ENCODE peak calls at places on chromosomes 16 and 17, in six cellular contexts. X, C, Y, E, U and M are unnamed samples.
A peak's percentile ranks its signal among the peaks of the same experiment; 100 is the strongest.

GRCh38 chr17:44024271-44024663 is 9.5 kb upstream of the TMEM101 start:
- DNase-seq in X (no peak), C (no peak), Y (no peak), E (no peak), U (no peak), M (no peak)

GRCh38 chr17:11511696-11512095 is 86.6 kb upstream of the DNAH9 start:
- DNase-seq in X (no peak), C (no peak), Y (no peak), E (no peak), U (no peak), M (no peak)

GRCh38 chr17:47604268-47604927 is 45.3 kb upstream of the KPNB1 start:
- DNase-seq in X (peak; percentile 81), C (peak; percentile 34), Y (no peak), E (peak; percentile 84), U (no peak), M (peak; percentile 80)

GRCh38 chr17:74259667-74260524 is 14.1 kb upstream of the DNAI2 start:
- DNase-seq in X (no peak), C (no peak), Y (no peak), E (no peak), U (peak; percentile 22), M (no peak)

GRCh38 chr16:49649013-49649785 is 206.7 kb downstream of the ZNF423 start:
- DNase-seq in X (peak; percentile 33), C (no peak), Y (no peak), E (no peak), U (no peak), M (peak; percentile 80)

GRCh38 chr17:66469890-66470289 is 167.5 kb downstream of the PRKCA start:
- DNase-seq in X (no peak), C (no peak), Y (no peak), E (peak; percentile 62), U (no peak), M (no peak)

GRCh38 chr16:71542377-71542776 is 16.2 kb downstream of the CHST4 start:
- DNase-seq in X (peak; percentile 6), C (no peak), Y (no peak), E (peak; percentile 31), U (peak; percentile 87), M (peak; percentile 47)

GRCh38 chr16:28989363-28989762 is 4.5 kb downstream of the LAT start:
- DNase-seq in X (no peak), C (no peak), Y (no peak), E (no peak), U (no peak), M (no peak)

GRCh38 chr16:56120447-56121155 is 70.7 kb upstream of the GNAO1 start:
- DNase-seq in X (no peak), C (no peak), Y (no peak), E (no peak), U (no peak), M (no peak)

GRCh38 chr17:3911271-3912053 is 4.8 kb downstream of the P2RX1 start:
- DNase-seq in X (no peak), C (no peak), Y (no peak), E (no peak), U (no peak), M (no peak)

GRCh38 chr17:64773836-64774761 is 112.0 kb upstream of the SMURF2 start:
- DNase-seq in X (peak; percentile 57), C (no peak), Y (no peak), E (peak; percentile 56), U (peak; percentile 88), M (peak; percentile 48)

GRCh38 chr16:78363843-78364242 is 264.4 kb downstream of the WWOX start:
- DNase-seq in X (no peak), C (no peak), Y (no peak), E (no peak), U (peak; percentile 11), M (no peak)

GRCh38 chr17:39950871-39951348 is 11.9 kb upstream of the GSDMA start:
- DNase-seq in X (peak; percentile 12), C (no peak), Y (no peak), E (peak; percentile 32), U (no peak), M (peak; percentile 53)

GRCh38 chr17:74924250-74924948 is at the start of gene OTOP2:
- DNase-seq in X (no peak), C (no peak), Y (no peak), E (no peak), U (peak; percentile 24), M (no peak)

GRCh38 chr16:7839568-7839967 is 506.9 kb downstream of the RBFOX1 start:
- DNase-seq in X (no peak), C (no peak), Y (no peak), E (no peak), U (no peak), M (no peak)

GRCh38 chr16:88951501-88951900 is 25.5 kb downstream of the CBFA2T3 start:
- DNase-seq in X (no peak), C (no peak), Y (no peak), E (no peak), U (no peak), M (no peak)

GRCh38 chr17:48047741-48048320 is 328 bp upstream of the NFE2L1 start:
- DNase-seq in X (peak; percentile 100), C (peak; percentile 99), Y (peak; percentile 99), E (peak; percentile 100), U (peak; percentile 99), M (peak; percentile 100)

GRCh38 chr16:8931864-8932263 is 31.8 kb downstream of the USP7 start:
- DNase-seq in X (peak; percentile 69), C (no peak), Y (no peak), E (peak; percentile 76), U (peak; percentile 74), M (peak; percentile 71)

GRCh38 chr16:89867918-89868317 is 5.5 kb upstream of the TCF25 start:
- DNase-seq in X (no peak), C (no peak), Y (no peak), E (no peak), U (no peak), M (no peak)

GRCh38 chr16:3564130-3564888 is 12.9 kb downstream of the NLRC3 start:
- DNase-seq in X (no peak), C (no peak), Y (no peak), E (no peak), U (no peak), M (no peak)

GRCh38 chr17:48498168-48498840 is 32.5 kb downstream of the HOXB1 start:
- DNase-seq in X (no peak), C (no peak), Y (no peak), E (peak; percentile 27), U (no peak), M (no peak)

DNA sequence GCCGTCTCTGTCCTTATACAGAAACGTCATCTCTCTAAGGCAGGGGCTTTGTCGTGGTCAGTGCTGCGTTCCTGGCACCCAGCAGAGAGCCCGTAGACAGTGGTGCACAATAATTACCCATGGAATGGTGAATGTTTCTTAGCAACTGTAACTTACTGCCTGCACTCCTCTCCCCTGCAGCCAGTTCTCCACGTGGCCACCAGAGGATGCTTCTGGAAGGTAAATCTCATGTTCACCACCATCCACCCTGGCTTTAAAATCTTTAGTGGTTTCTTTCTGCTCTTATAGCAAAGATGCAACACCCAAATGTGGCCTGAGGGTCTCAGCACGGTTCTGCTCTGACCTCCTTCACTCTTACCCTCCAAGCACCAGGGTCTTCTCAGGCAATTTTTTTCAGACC is 150.8 kb downstream of the GRIN2A start:
- DNase-seq in X (no peak), C (no peak), Y (no peak), E (peak; percentile 17), U (no peak), M (peak; percentile 6)
- TF ChIP-seq CTCF in X (peak; percentile 49), C (no peak), Y (peak; percentile 50), E (peak; percentile 49), U (no peak), M (peak; percentile 29)

GRCh38 chr16:73057369-73058210 is 9.7 kb upstream of the ZFHX3 start:
- DNase-seq in X (no peak), C (no peak), Y (no peak), E (peak; percentile 40), U (peak; percentile 42), M (no peak)

GRCh38 chr16:73059779-73060178 is 11.9 kb upstream of the ZFHX3 start:
- DNase-seq in X (peak; percentile 37), C (no peak), Y (no peak), E (no peak), U (no peak), M (no peak)

GRCh38 chr16:73058616-73059409 is 10.9 kb upstream of the ZFHX3 start:
- DNase-seq in X (peak; percentile 77), C (no peak), Y (no peak), E (peak; percentile 59), U (peak; percentile 71), M (peak; percentile 41)

GRCh38 chr16:73056911-73057310 is 9.0 kb upstream of the ZFHX3 start:
- DNase-seq in X (peak; percentile 51), C (no peak), Y (no peak), E (peak; percentile 30), U (no peak), M (no peak)

DNA sequence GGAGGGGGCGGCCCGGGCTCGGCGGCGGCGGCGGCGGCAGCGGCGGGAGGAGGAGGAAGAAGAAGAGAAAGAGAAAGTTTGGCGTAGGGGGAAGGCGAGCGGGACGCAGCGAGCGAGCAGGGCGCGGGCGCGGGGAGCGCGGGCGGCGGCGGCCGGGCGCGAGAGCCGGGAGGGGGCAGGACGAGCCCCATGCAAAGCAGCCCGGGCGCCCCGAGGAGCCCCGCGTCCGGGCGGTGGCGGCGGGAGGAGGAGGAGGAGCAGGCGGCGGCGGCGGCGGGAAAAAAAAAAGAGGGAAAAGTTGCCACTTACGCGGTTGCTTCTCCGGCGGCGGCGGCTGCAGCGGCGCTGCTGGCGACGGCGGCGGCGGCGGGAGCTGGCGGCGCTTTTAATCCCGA is 10.3 kb upstream of the ZFHX3 start:
- DNase-seq in X (no peak), C (no peak), Y (no peak), E (no peak), U (no peak), M (no peak)
- TF ChIP-seq CTCF in X (no peak), C (no peak), Y (no peak), E (no peak), U (no peak), M (no peak)

DNA sequence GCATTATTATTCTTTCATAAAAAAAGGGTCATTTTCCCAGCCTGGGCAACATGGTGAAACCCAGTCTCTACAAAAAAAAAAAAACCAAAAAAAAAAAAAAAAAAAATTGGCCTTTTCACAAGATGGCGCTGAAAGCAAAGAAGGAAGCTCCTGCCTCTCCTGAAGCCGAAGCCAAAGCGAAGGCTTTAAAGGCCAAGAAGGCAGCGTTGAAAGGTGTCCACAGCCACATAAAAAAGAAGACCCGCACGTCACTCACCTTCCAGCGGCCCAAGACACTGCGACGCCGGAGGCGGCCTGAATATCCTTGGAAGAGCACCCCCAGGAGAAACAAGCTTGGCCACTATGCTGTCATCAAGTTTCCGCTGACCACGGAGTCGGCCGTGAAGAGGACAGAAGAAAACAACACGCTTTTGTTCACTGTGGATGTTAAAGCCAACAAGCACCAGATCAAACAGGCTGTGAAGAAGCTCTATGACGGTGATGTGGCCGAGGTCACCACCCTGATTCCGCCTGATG is 4.9 kb upstream of the PGAP6 start:
- DNase-seq in X (peak; percentile 25), C (no peak), Y (no peak), E (peak; percentile 28), U (no peak), M (no peak)
- TF ChIP-seq CTCF in X (no peak), C (no peak), Y (no peak), E (no peak), U (no peak), M (no peak)

DNA sequence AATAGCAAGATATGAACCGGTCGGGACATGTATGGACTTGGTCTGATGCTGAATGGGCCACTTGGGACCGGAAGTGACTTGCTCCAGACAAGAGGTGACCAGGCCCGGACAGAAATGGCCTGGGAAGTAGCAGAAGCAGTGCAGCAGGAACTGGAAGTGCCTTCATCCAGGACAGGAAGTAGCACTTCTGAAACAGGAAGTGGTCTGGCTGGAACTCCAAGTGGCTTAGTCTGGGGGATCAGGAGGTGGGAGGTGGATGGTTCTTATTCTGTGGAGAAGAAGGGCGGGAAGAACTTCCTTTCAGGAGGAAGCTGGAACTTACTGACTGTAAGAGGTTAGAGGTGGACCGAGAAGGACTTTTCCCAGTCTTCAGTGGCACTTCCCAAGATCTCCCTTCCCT is 5.3 kb downstream of the EFNB3 start:
- DNase-seq in X (no peak), C (no peak), Y (no peak), E (no peak), U (no peak), M (no peak)
- TF ChIP-seq CTCF in X (no peak), C (no peak), Y (no peak), E (no peak), U (no peak), M (no peak)